ENCODE peak calls at places on chromosomes 11 and 22, in eight cellular contexts. D is KG1; S is Jurkat, Clone E6-1; G is kidney tubule cell; E is NCI-H1105; R is CD4-positive, alpha-beta memory T cell; U is HEK293T; A is colonic mucosa. F is an unnamed sample.

GRCh38 chr11:46890665-46891064 is 27.7 kb downstream of the LRP4 start:
- DNase-seq in D (no peak), S (no peak), G (no peak), E (no peak), R (no peak), U (no peak), A (no peak), F (no peak)

GRCh38 chr22:35601743-35602633 is 15.1 kb downstream of the MB start:
- DNase-seq in D (peak; percentile 17), S (no peak), G (peak; percentile 97), E (no peak), R (no peak), U (no peak), A (no peak), F (no peak)

GRCh38 chr22:21918466-21919185 is 34.0 kb downstream of the PPM1F start:
- DNase-seq in D (no peak), S (no peak), G (no peak), E (no peak), R (no peak), U (no peak), A (no peak), F (no peak)

GRCh38 chr11:75225794-75226193 is 14.8 kb upstream of the TPBGL start:
- DNase-seq in D (no peak), S (no peak), G (no peak), E (no peak), R (no peak), U (no peak), A (no peak), F (no peak)

GRCh38 chr11:132278801-132279574 is 908.6 kb downstream of the NTM start:
- DNase-seq in D (no peak), S (peak; percentile 12), G (peak; percentile 40), E (peak; percentile 34), R (no peak), U (no peak), A (no peak), F (no peak)

GRCh38 chr11:105244157-105244820 is 104.7 kb upstream of the CARD18 start:
- DNase-seq in D (no peak), S (no peak), G (peak; percentile 87), E (no peak), R (no peak), U (no peak), A (no peak), F (peak; percentile 64)

GRCh38 chr11:57251491-57252104 is 14.5 kb upstream of the APLNR start:
- DNase-seq in D (no peak), S (no peak), G (peak; percentile 26), E (peak; percentile 1), R (no peak), U (no peak), A (no peak), F (no peak)

GRCh38 chr11:58506935-58507334 is 970 bp downstream of the OR5B21 start:
- DNase-seq in D (no peak), S (no peak), G (no peak), E (no peak), R (no peak), U (no peak), A (no peak), F (no peak)

GRCh38 chr11:71080239-71081097 is 171.9 kb downstream of the SHANK2 start:
- DNase-seq in D (peak; percentile 96), S (peak; percentile 93), G (peak; percentile 75), E (peak; percentile 91), R (no peak), U (peak; percentile 54), A (peak; percentile 81), F (peak; percentile 82)

GRCh38 chr22:43342347-43343261 is 568 bp downstream of the SCUBE1 start:
- DNase-seq in D (no peak), S (no peak), G (no peak), E (no peak), R (no peak), U (no peak), A (no peak), F (no peak)

GRCh38 chr11:92978226-92979111 is 9.0 kb downstream of the MTNR1B start:
- DNase-seq in D (no peak), S (no peak), G (peak; percentile 71), E (peak; percentile 98), R (no peak), U (no peak), A (no peak), F (peak; percentile 2)

GRCh38 chr22:49266561-49267519 is 560.8 kb downstream of the BRD1 start:
- DNase-seq in D (no peak), S (no peak), G (no peak), E (no peak), R (no peak), U (no peak), A (no peak), F (peak; percentile 32)

GRCh38 chr11:126589492-126589803 is 234.0 kb downstream of the ST3GAL4 start:
- DNase-seq in D (no peak), S (no peak), G (peak; percentile 55), E (no peak), R (no peak), U (no peak), A (no peak), F (no peak)